ENCODE peak calls at places on chromosomes 11 and 22, in four cellular contexts. L is stimulated activated CD8-positive, alpha-beta memory T cell treated with anti-CD3 and anti-CD28 coated beads, Interleukin-7, amount 100 ng/mL, for 1 hour; D is GM19239; N is NCI-H460. A is an unnamed sample.

GRCh38 chr11:34501500-34501899 is 12.1 kb downstream of the ELF5 start:
- DNase-seq in L (no peak), D (no peak), N (peak; percentile 5), A (no peak)

GRCh38 chr11:70322653-70323052 is 52.2 kb downstream of the PPFIA1 start:
- DNase-seq in L (no peak), D (no peak), N (no peak), A (no peak)

GRCh38 chr11:120236169-120237107 is 3.5 kb upstream of the POU2F3 start:
- DNase-seq in L (no peak), D (no peak), N (no peak), A (no peak)

GRCh38 chr11:86800076-86800955 is at the start of gene PRSS23:
- DNase-seq in L (no peak), D (peak; percentile 20), N (peak; percentile 67), A (peak; percentile 24)

GRCh38 chr11:36123353-36124220 is 165.6 kb downstream of the COMMD9 start:
- DNase-seq in L (no peak), D (no peak), N (no peak), A (no peak)

GRCh38 chr11:28606930-28607329 is 498.7 kb downstream of the METTL15 start:
- DNase-seq in L (no peak), D (no peak), N (no peak), A (no peak)

GRCh38 chr22:50112151-50113118 is 22.6 kb downstream of the MOV10L1 start:
- DNase-seq in L (no peak), D (no peak), N (no peak), A (no peak)

GRCh38 chr11:67633758-67634365 is 4.1 kb upstream of the NUDT8 start:
- DNase-seq in L (no peak), D (no peak), N (no peak), A (no peak)

GRCh38 chr11:36394056-36394455 is 98.0 kb downstream of the PRR5L start:
- DNase-seq in L (no peak), D (no peak), N (no peak), A (no peak)

GRCh38 chr11:20011294-20011951 is 148.9 kb downstream of the DBX1 start:
- DNase-seq in L (no peak), D (no peak), N (no peak), A (no peak)

GRCh38 chr22:31970490-31971444 is 26.4 kb downstream of the YWHAH start:
- DNase-seq in L (peak; percentile 88), D (peak; percentile 85), N (peak; percentile 65), A (peak; percentile 93)

GRCh38 chr11:23540101-23540561 is 679.9 kb upstream of the CCDC179 start:
- DNase-seq in L (no peak), D (peak; percentile 36), N (peak; percentile 35), A (peak; percentile 51)

GRCh38 chr11:102266111-102266510 is 51.2 kb upstream of the BIRC3 start:
- DNase-seq in L (no peak), D (no peak), N (no peak), A (no peak)

GRCh38 chr22:24506802-24507438 is 11.8 kb downstream of the UPB1 start:
- DNase-seq in L (no peak), D (no peak), N (peak; percentile 25), A (no peak)

A was measured in GM10248.